ENCODE peak calls at places on chromosomes 7 and 10, in ten cellular contexts. One of them, this sample, is unnamed.
A peak's percentile ranks its signal among the peaks of the same experiment; 100 is the strongest.

GRCh38 chr10:11594589-11595394 is 16.7 kb downstream of the USP6NL start:
- DNase-seq in activated CD4-positive, alpha-beta T cell treated with anti-CD3 and anti-CD28 coated beads, Interleukin-2, amount 10 ng/mL, durations not matched to agents 7 days and 5 days: no peak
- DNase-seq in lung microvascular endothelial cell: no peak
- DNase-seq in cardiac septum: no peak
- DNase-seq in NCI-H510A treated with DMSO at 0.1 percent for 48 hours: no peak
- DNase-seq in GM04503: no peak
- DNase-seq in foreskin fibroblast: no peak
- DNase-seq in KBM-7: peak; percentile 68
- DNase-seq in iPS-NIHi11: no peak
- DNase-seq in NCI-H2081: no peak
- DNase-seq in this sample: no peak

GRCh38 chr7:50533849-50534248 is 31.4 kb downstream of the DDC start:
- DNase-seq in iPS-NIHi11: no peak
- DNase-seq in lung microvascular endothelial cell: no peak
- DNase-seq in foreskin fibroblast: no peak
- DNase-seq in NCI-H510A treated with DMSO at 0.1 percent for 48 hours: no peak
- DNase-seq in GM04503: no peak
- DNase-seq in NCI-H2081: peak; percentile 35
- DNase-seq in activated CD4-positive, alpha-beta T cell treated with anti-CD3 and anti-CD28 coated beads, Interleukin-2, amount 10 ng/mL, durations not matched to agents 7 days and 5 days: no peak
- DNase-seq in KBM-7: no peak
- DNase-seq in cardiac septum: no peak
- DNase-seq in this sample: no peak

GRCh38 chr7:2108501-2109250 is 124.1 kb downstream of the MAD1L1 start:
- DNase-seq in KBM-7: no peak
- DNase-seq in foreskin fibroblast: no peak
- DNase-seq in GM04503: no peak
- DNase-seq in lung microvascular endothelial cell: no peak
- DNase-seq in cardiac septum: no peak
- DNase-seq in activated CD4-positive, alpha-beta T cell treated with anti-CD3 and anti-CD28 coated beads, Interleukin-2, amount 10 ng/mL, durations not matched to agents 7 days and 5 days: no peak
- DNase-seq in iPS-NIHi11: no peak
- DNase-seq in NCI-H2081: no peak
- DNase-seq in NCI-H510A treated with DMSO at 0.1 percent for 48 hours: peak; percentile 44
- DNase-seq in this sample: no peak

GRCh38 chr7:137120690-137121089 is 222.8 kb downstream of the PTN start:
- DNase-seq in lung microvascular endothelial cell: no peak
- DNase-seq in activated CD4-positive, alpha-beta T cell treated with anti-CD3 and anti-CD28 coated beads, Interleukin-2, amount 10 ng/mL, durations not matched to agents 7 days and 5 days: no peak
- DNase-seq in NCI-H2081: no peak
- DNase-seq in iPS-NIHi11: no peak
- DNase-seq in GM04503: peak; percentile 57
- DNase-seq in KBM-7: no peak
- DNase-seq in cardiac septum: no peak
- DNase-seq in NCI-H510A treated with DMSO at 0.1 percent for 48 hours: no peak
- DNase-seq in foreskin fibroblast: no peak
- DNase-seq in this sample: no peak

GRCh38 chr10:34235164-34235832 is 579.8 kb downstream of the PARD3 start:
- DNase-seq in NCI-H2081: peak; percentile 82
- DNase-seq in foreskin fibroblast: peak; percentile 26
- DNase-seq in activated CD4-positive, alpha-beta T cell treated with anti-CD3 and anti-CD28 coated beads, Interleukin-2, amount 10 ng/mL, durations not matched to agents 7 days and 5 days: no peak
- DNase-seq in KBM-7: no peak
- DNase-seq in lung microvascular endothelial cell: no peak
- DNase-seq in cardiac septum: no peak
- DNase-seq in iPS-NIHi11: peak; percentile 23
- DNase-seq in GM04503: no peak
- DNase-seq in NCI-H510A treated with DMSO at 0.1 percent for 48 hours: peak; percentile 7
- DNase-seq in this sample: peak; percentile 72

GRCh38 chr10:96902117-96902516 is 70.0 kb downstream of the LCOR start:
- DNase-seq in NCI-H510A treated with DMSO at 0.1 percent for 48 hours: no peak
- DNase-seq in iPS-NIHi11: no peak
- DNase-seq in lung microvascular endothelial cell: no peak
- DNase-seq in foreskin fibroblast: no peak
- DNase-seq in KBM-7: no peak
- DNase-seq in activated CD4-positive, alpha-beta T cell treated with anti-CD3 and anti-CD28 coated beads, Interleukin-2, amount 10 ng/mL, durations not matched to agents 7 days and 5 days: no peak
- DNase-seq in GM04503: no peak
- DNase-seq in NCI-H2081: no peak
- DNase-seq in cardiac septum: no peak
- DNase-seq in this sample: no peak

GRCh38 chr10:54880943-54881342 is 79.9 kb upstream of the PCDH15 start:
- DNase-seq in iPS-NIHi11: no peak
- DNase-seq in GM04503: no peak
- DNase-seq in lung microvascular endothelial cell: no peak
- DNase-seq in NCI-H2081: no peak
- DNase-seq in foreskin fibroblast: no peak
- DNase-seq in NCI-H510A treated with DMSO at 0.1 percent for 48 hours: no peak
- DNase-seq in KBM-7: peak; percentile 43
- DNase-seq in activated CD4-positive, alpha-beta T cell treated with anti-CD3 and anti-CD28 coated beads, Interleukin-2, amount 10 ng/mL, durations not matched to agents 7 days and 5 days: no peak
- DNase-seq in cardiac septum: no peak
- DNase-seq in this sample: no peak

GRCh38 chr7:98178321-98178720 is 32.9 kb upstream of the BHLHA15 start:
- DNase-seq in cardiac septum: peak; percentile 84
- DNase-seq in KBM-7: no peak
- DNase-seq in activated CD4-positive, alpha-beta T cell treated with anti-CD3 and anti-CD28 coated beads, Interleukin-2, amount 10 ng/mL, durations not matched to agents 7 days and 5 days: no peak
- DNase-seq in NCI-H510A treated with DMSO at 0.1 percent for 48 hours: peak; percentile 73
- DNase-seq in GM04503: no peak
- DNase-seq in NCI-H2081: no peak
- DNase-seq in foreskin fibroblast: no peak
- DNase-seq in lung microvascular endothelial cell: no peak
- DNase-seq in iPS-NIHi11: no peak
- DNase-seq in this sample: no peak

GRCh38 chr10:553233-553632 is 136.2 kb downstream of the DIP2C start:
- DNase-seq in NCI-H2081: no peak
- DNase-seq in activated CD4-positive, alpha-beta T cell treated with anti-CD3 and anti-CD28 coated beads, Interleukin-2, amount 10 ng/mL, durations not matched to agents 7 days and 5 days: no peak
- DNase-seq in NCI-H510A treated with DMSO at 0.1 percent for 48 hours: no peak
- DNase-seq in iPS-NIHi11: no peak
- DNase-seq in KBM-7: no peak
- DNase-seq in GM04503: no peak
- DNase-seq in foreskin fibroblast: no peak
- DNase-seq in lung microvascular endothelial cell: no peak
- DNase-seq in cardiac septum: no peak
- DNase-seq in this sample: no peak

GRCh38 chr7:157527686-157528085 is 190.9 kb downstream of the DNAJB6 start:
- DNase-seq in iPS-NIHi11: no peak
- DNase-seq in NCI-H510A treated with DMSO at 0.1 percent for 48 hours: no peak
- DNase-seq in activated CD4-positive, alpha-beta T cell treated with anti-CD3 and anti-CD28 coated beads, Interleukin-2, amount 10 ng/mL, durations not matched to agents 7 days and 5 days: no peak
- DNase-seq in cardiac septum: peak; percentile 44
- DNase-seq in GM04503: no peak
- DNase-seq in foreskin fibroblast: no peak
- DNase-seq in lung microvascular endothelial cell: no peak
- DNase-seq in KBM-7: no peak
- DNase-seq in NCI-H2081: no peak
- DNase-seq in this sample: no peak

GRCh38 chr7:43674559-43675436 is 54.5 kb downstream of the COA1 start:
- DNase-seq in lung microvascular endothelial cell: no peak
- DNase-seq in NCI-H2081: no peak
- DNase-seq in cardiac septum: no peak
- DNase-seq in foreskin fibroblast: peak; percentile 74
- DNase-seq in KBM-7: no peak
- DNase-seq in iPS-NIHi11: no peak
- DNase-seq in GM04503: peak; percentile 87
- DNase-seq in activated CD4-positive, alpha-beta T cell treated with anti-CD3 and anti-CD28 coated beads, Interleukin-2, amount 10 ng/mL, durations not matched to agents 7 days and 5 days: no peak
- DNase-seq in NCI-H510A treated with DMSO at 0.1 percent for 48 hours: no peak
- DNase-seq in this sample: peak; percentile 79